ENCODE peak calls at places on chromosomes 16 and 17, in six cellular contexts. R is NB4, D is HepG2, E is A549, A is GM12878, M is K562. G is an unnamed sample.

GRCh38 chr16:67053767-67054334 is 24.9 kb downstream of the CBFB start:
- DNase-seq in A (no peak), E (no peak), R (no peak), D (no peak), M (no peak), G (no peak)

GRCh38 chr16:75733305-75734141 is 7.2 kb upstream of the CPHXL start:
- DNase-seq in D (no peak), R (no peak), A (no peak), M (no peak), E (no peak), G (no peak)

GRCh38 chr17:9766970-9767369 is 24.4 kb downstream of the DHRS7C start:
- DNase-seq in E (no peak), A (no peak), M (no peak), D (no peak), R (no peak), G (no peak)

GRCh38 chr17:28865946-28866752 is 11.3 kb downstream of the ERAL1 start:
- DNase-seq in D (no peak), R (peak; percentile 55), A (no peak), M (no peak), E (no peak), G (peak; percentile 71)

GRCh38 chr17:39953471-39953888 is 9.3 kb upstream of the GSDMA start:
- DNase-seq in D (no peak), A (peak; percentile 41), R (no peak), E (no peak), M (no peak), G (no peak)

GRCh38 chr16:8872967-8873865 is 4.4 kb upstream of the CARHSP1 start:
- DNase-seq in D (peak; percentile 67), R (no peak), M (no peak), A (no peak), E (no peak), G (no peak)

GRCh38 chr17:74485012-74485743 is 18.7 kb downstream of the CD300A start:
- DNase-seq in R (no peak), D (no peak), M (no peak), E (no peak), A (no peak), G (no peak)

GRCh38 chr17:76909971-76910760 is 42.0 kb downstream of the MGAT5B start:
- DNase-seq in E (peak; percentile 46), A (no peak), D (peak; percentile 32), M (peak; percentile 77), R (peak; percentile 55), G (peak; percentile 53)

GRCh38 chr17:42518755-42519545 is 17.1 kb upstream of the NAGLU start:
- DNase-seq in A (no peak), D (peak; percentile 63), E (no peak), R (no peak), M (peak; percentile 72), G (peak; percentile 81)

GRCh38 chr16:17225551-17225950 is 245.2 kb downstream of the XYLT1 start:
- DNase-seq in R (no peak), A (no peak), D (no peak), M (no peak), E (no peak), G (no peak)

GRCh38 chr16:86768231-86768791 is 190.0 kb downstream of the FOXL1 start:
- DNase-seq in M (no peak), D (no peak), A (no peak), R (no peak), E (no peak), G (no peak)

GRCh38 chr16:86010680-86011141 is 111.7 kb downstream of the IRF8 start:
- DNase-seq in M (no peak), E (no peak), A (no peak), D (no peak), R (peak; percentile 91), G (no peak)

GRCh38 chr16:49504626-49505025 is 131.0 kb downstream of the C16orf78 start:
- DNase-seq in D (no peak), M (no peak), E (no peak), R (no peak), A (no peak), G (no peak)

GRCh38 chr17:72660274-72661092 is 432.0 kb downstream of the SLC39A11 start:
- DNase-seq in A (no peak), D (no peak), M (no peak), E (no peak), R (no peak), G (no peak)

GRCh38 chr17:76558210-76559095 is 18.6 kb downstream of the PRCD start:
- DNase-seq in M (no peak), A (no peak), R (peak; percentile 56), E (no peak), D (no peak), G (peak; percentile 48)

GRCh38 chr16:35506898-35507194 is 2047.4 kb downstream of the TP53TG3F start:
- DNase-seq in R (no peak), A (no peak), M (no peak), E (no peak), D (no peak), G (no peak)

GRCh38 chr16:24771779-24772157 is 42.3 kb downstream of the TNRC6A start:
- DNase-seq in M (no peak), E (no peak), R (no peak), A (no peak), D (peak; percentile 50), G (no peak)

GRCh38 chr17:13671771-13672170 is 70.0 kb upstream of the HS3ST3A1 start:
- DNase-seq in D (no peak), R (peak; percentile 11), E (no peak), M (no peak), A (no peak), G (no peak)

GRCh38 chr17:82253179-82253544 is 20.3 kb downstream of the CSNK1D start:
- DNase-seq in E (no peak), D (no peak), R (no peak), M (no peak), A (no peak), G (no peak)

GRCh38 chr16:4271176-4272113 is 1.4 kb downstream of the TFAP4 start:
- DNase-seq in M (peak; percentile 87), D (peak; percentile 91), A (peak; percentile 52), R (peak; percentile 97), E (peak; percentile 89), G (peak; percentile 89)

GRCh38 chr16:64254443-64255367 is 867.2 kb downstream of the CDH11 start:
- DNase-seq in R (no peak), E (no peak), D (no peak), A (no peak), M (no peak), G (no peak)

GRCh38 chr17:63039342-63039741 is 73.3 kb downstream of the TANC2 start:
- DNase-seq in R (no peak), E (no peak), D (no peak), A (no peak), M (no peak), G (no peak)

GRCh38 chr17:63040816-63041215 is 74.8 kb downstream of the TANC2 start:
- DNase-seq in M (no peak), E (no peak), A (no peak), D (no peak), R (no peak), G (no peak)

GRCh38 chr17:63041722-63042121 is 75.7 kb downstream of the TANC2 start:
- DNase-seq in M (no peak), A (no peak), E (no peak), D (no peak), R (no peak), G (no peak)

GRCh38 chr17:63041251-63041650 is 75.2 kb downstream of the TANC2 start:
- DNase-seq in A (no peak), R (no peak), M (no peak), E (no peak), D (no peak), G (no peak)

DNA sequence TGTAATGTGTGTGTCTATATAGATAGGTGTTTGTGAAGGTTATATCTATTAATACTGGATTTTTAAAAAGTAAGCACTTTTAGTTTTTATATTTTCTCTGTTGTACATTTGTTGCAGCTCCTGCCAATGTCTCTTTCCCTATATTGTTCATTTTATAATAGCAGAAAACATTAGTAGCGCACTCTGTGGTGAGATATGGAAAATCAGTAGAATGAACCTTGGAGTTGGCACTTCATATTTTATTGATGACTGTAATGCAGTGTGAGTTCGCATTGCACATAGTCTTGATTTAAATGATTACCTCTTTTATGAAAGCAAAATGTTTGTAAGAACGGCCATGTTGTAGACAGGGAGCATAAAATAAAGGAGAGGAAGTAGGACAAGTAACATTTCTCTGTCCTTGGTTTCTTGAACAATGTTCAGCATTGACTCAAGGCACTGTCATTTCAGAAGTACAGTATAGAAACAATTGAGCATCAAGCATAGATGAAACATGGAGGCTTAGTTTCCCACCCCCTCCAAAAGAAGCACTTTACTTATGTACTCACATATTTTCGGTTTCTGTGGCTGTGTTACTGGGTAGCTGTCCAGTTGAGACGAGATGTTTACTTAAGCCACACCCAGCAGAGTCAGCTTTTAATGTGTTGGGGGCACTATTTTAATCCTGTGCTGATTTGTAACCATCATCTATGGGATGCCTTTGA is 74.0 kb downstream of the TANC2 start:
- DNase-seq in A (no peak), D (no peak), M (no peak), E (peak; percentile 29), R (no peak), G (peak; percentile 5)
- TF ChIP-seq MYC in A (no peak), D (no peak), M (no peak), E (no peak), R (no peak), G (no peak)

GRCh38 chr17:67323445-67323844 is 42.9 kb downstream of the PSMD12 start:
- DNase-seq in D (no peak), R (no peak), M (no peak), E (no peak), A (no peak), G (no peak)
- TF ChIP-seq MYC in D (no peak), R (no peak), M (no peak), E (no peak), A (no peak), G (no peak)

GRCh38 chr17:36919407-36919968 is 17.8 kb upstream of the LHX1 start:
- DNase-seq in M (no peak), D (no peak), A (no peak), E (no peak), R (no peak), G (no peak)

GRCh38 chr17:36922175-36922574 is 15.1 kb upstream of the LHX1 start:
- DNase-seq in E (no peak), D (no peak), R (no peak), A (no peak), M (no peak), G (no peak)

GRCh38 chr17:36921131-36921851 is 16.0 kb upstream of the LHX1 start:
- DNase-seq in A (no peak), M (no peak), D (peak; percentile 23), E (peak; percentile 98), R (no peak), G (no peak)

GRCh38 chr17:36920032-36921000 is 17.0 kb upstream of the LHX1 start:
- DNase-seq in M (peak; percentile 56), E (peak; percentile 89), D (no peak), A (no peak), R (no peak), G (no peak)

DNA sequence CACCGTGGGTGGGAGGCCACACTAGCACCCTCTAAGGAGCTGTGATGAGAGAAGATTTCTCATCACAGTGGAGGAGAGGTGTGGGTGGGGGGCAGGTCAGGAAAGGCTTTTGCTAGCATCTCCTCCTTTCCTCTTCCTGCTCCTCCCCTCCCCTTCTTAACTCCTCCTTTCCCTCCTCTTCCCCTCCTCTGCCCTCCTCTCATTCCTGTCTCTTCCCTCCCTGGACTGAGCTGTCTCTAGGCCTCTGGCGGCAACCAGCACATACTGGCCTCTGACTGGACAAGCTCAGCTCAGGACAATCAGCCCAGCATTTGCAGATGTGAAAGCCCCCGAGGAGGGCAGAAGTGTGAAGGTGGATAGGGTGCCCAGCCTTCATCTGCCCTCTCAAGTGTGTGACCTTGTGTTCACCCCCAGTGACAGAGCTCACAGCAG is 19.0 kb upstream of the LHX1 start:
- DNase-seq in A (no peak), E (no peak), M (no peak), R (no peak), D (no peak), G (no peak)
- TF ChIP-seq MYC in A (no peak), E (no peak), M (no peak), R (no peak), D (no peak), G (no peak)

GRCh38 chr17:59620518-59621259 is 994 bp downstream of the CLTC start:
- DNase-seq in D (peak; percentile 49), M (peak; percentile 60), A (no peak), R (peak; percentile 74), E (peak; percentile 73), G (peak; percentile 45)
- TF ChIP-seq MYC in D (no peak), M (no peak), A (no peak), R (no peak), E (no peak), G (no peak)

G was measured in endothelial cell of umbilical vein.